ENCODE peak calls at places on chromosome 1, in eight cellular contexts. A is germinal center; W is GM10248; X is stimulated activated CD8-positive, alpha-beta memory T cell treated with anti-CD3 and anti-CD28 coated beads, Interleukin-15, amount 100 ng/mL, for 24 hours; V is AG10803; I is G401; L is cardiac septum; O is right atrium auricular region. Y is an unnamed sample.

GRCh38 chr1:160454371-160455152 is 54.2 kb downstream of the VANGL2 start:
- DNase-seq in A (no peak), W (no peak), X (no peak), V (no peak), I (no peak), L (no peak), O (no peak), Y (no peak)

GRCh38 chr1:9942939-9943807 is at the start of the genes LZIC and NMNAT1:
- DNase-seq in A (peak), W (peak), X (peak), V (peak), I (peak), L (peak), O (peak), Y (peak)

GRCh38 chr1:4655674-4656532 is 1.5 kb downstream of the AJAP1 start:
- DNase-seq in A (peak), W (no peak), X (no peak), V (peak), I (peak), L (no peak), O (no peak), Y (peak)

GRCh38 chr1:113981962-113982931 is 3.0 kb downstream of the OLFML3 start:
- DNase-seq in A (no peak), W (no peak), X (no peak), V (peak), I (no peak), L (no peak), O (peak), Y (no peak)

GRCh38 chr1:81869286-81869685 is 68.6 kb downstream of the ADGRL2 start:
- DNase-seq in A (no peak), W (no peak), X (no peak), V (no peak), I (no peak), L (no peak), O (no peak), Y (no peak)

GRCh38 chr1:44040856-44041255 is 9.6 kb upstream of the SLC6A9 start:
- DNase-seq in A (no peak), W (no peak), X (no peak), V (peak), I (no peak), L (no peak), O (no peak), Y (no peak)

GRCh38 chr1:85581802-85582686 is 1.5 kb downstream of the CCN1 start:
- DNase-seq in A (no peak), W (no peak), X (no peak), V (peak), I (peak), L (no peak), O (no peak), Y (no peak)

GRCh38 chr1:50474859-50475809 is 51.9 kb upstream of the DMRTA2 start:
- DNase-seq in A (no peak), W (no peak), X (no peak), V (no peak), I (peak), L (no peak), O (no peak), Y (peak)

GRCh38 chr1:214587165-214587564 is 15.8 kb upstream of the CENPF start:
- DNase-seq in A (no peak), W (no peak), X (no peak), V (no peak), I (no peak), L (no peak), O (no peak), Y (no peak)

GRCh38 chr1:109989656-109990653 is 5.4 kb downstream of the AHCYL1 start:
- DNase-seq in A (no peak), W (no peak), X (no peak), V (peak), I (no peak), L (no peak), O (no peak), Y (no peak)

GRCh38 chr1:89762431-89762800 is 58.4 kb upstream of the LRRC8D start:
- DNase-seq in A (no peak), W (no peak), X (no peak), V (no peak), I (no peak), L (no peak), O (no peak), Y (no peak)

Y was measured in cerebellum.